ENCODE peak calls at places on chromosomes 13 and 19, in seven cellular contexts. W is H1, C is SK-N-SH, S is HepG2, G is HCT116, L is K562, U is GM12878. E is an unnamed sample.

GRCh38 chr19:1139126-1139525 is 34.9 kb downstream of the SBNO2 start:
- DNase-seq in W (no peak), C (no peak), S (no peak), G (no peak), L (no peak), U (no peak), E (no peak)

GRCh38 chr13:74867460-74867859 is 614.5 kb downstream of the TBC1D4 start:
- DNase-seq in W (no peak), C (no peak), S (no peak), G (no peak), L (no peak), U (no peak), E (no peak)

GRCh38 chr13:45207319-45207718 is 6.5 kb upstream of the KCTD4 start:
- DNase-seq in W (no peak), C (no peak), S (no peak), G (no peak), L (no peak), U (no peak), E (no peak)

GRCh38 chr19:51485960-51486359 is 7.6 kb downstream of the CEACAM18 start:
- DNase-seq in W (no peak), C (no peak), S (no peak), G (no peak), L (no peak), U (no peak), E (no peak)

GRCh38 chr19:42440357-42441046 is 2.2 kb downstream of the CXCL17 start:
- DNase-seq in W (no peak), C (peak; percentile 59), S (peak; percentile 57), G (peak; percentile 42), L (peak; percentile 82), U (no peak), E (peak; percentile 73)

GRCh38 chr19:38737297-38737865 is 6.9 kb downstream of the CAPN12 start:
- DNase-seq in W (no peak), C (no peak), S (no peak), G (no peak), L (no peak), U (no peak), E (no peak)

GRCh38 chr13:25927966-25928365 is 123.8 kb downstream of the SHISA2 start:
- DNase-seq in W (no peak), C (no peak), S (no peak), G (no peak), L (no peak), U (no peak), E (no peak)

GRCh38 chr19:13817615-13818371 is 22.6 kb downstream of the ZSWIM4 start:
- DNase-seq in W (peak; percentile 98), C (no peak), S (no peak), G (no peak), L (peak; percentile 92), U (no peak), E (no peak)

GRCh38 chr13:100976993-100977392 is 302.4 kb upstream of the TMTC4 start:
- DNase-seq in W (no peak), C (no peak), S (no peak), G (no peak), L (no peak), U (no peak), E (no peak)

GRCh38 chr19:19562665-19563347 is 24.7 kb downstream of the CILP2 start:
- DNase-seq in W (no peak), C (no peak), S (no peak), G (no peak), L (no peak), U (no peak), E (no peak)

GRCh38 chr13:52780092-52780491 is 40.5 kb upstream of the CNMD start:
- DNase-seq in W (no peak), C (no peak), S (no peak), G (no peak), L (no peak), U (no peak), E (no peak)

GRCh38 chr19:18340237-18340989 is at the start of gene PGPEP1:
- DNase-seq in W (no peak), C (peak; percentile 96), S (no peak), G (no peak), L (peak; percentile 96), U (no peak), E (peak; percentile 68)

GRCh38 chr19:38841787-38842438 is 7.9 kb downstream of the HNRNPL start:
- DNase-seq in W (no peak), C (no peak), S (no peak), G (no peak), L (no peak), U (no peak), E (no peak)

GRCh38 chr19:294819-295686 is 3.9 kb upstream of the PLPP2 start:
- DNase-seq in W (no peak), C (peak; percentile 65), S (no peak), G (no peak), L (peak; percentile 79), U (no peak), E (peak; percentile 28)

GRCh38 chr13:53260594-53260993 is 232.0 kb downstream of the OLFM4 start:
- DNase-seq in W (no peak), C (no peak), S (no peak), G (no peak), L (no peak), U (no peak), E (no peak)

GRCh38 chr19:18153555-18154134 is 682 bp downstream of the PIK3R2 start:
- DNase-seq in W (no peak), C (peak; percentile 59), S (no peak), G (no peak), L (peak; percentile 69), U (no peak), E (no peak)

GRCh38 chr13:78978381-78978998 is 319.5 kb upstream of the OBI1 start:
- DNase-seq in W (no peak), C (peak; percentile 34), S (peak; percentile 50), G (peak; percentile 48), L (peak; percentile 24), U (peak; percentile 24), E (peak; percentile 21)

GRCh38 chr19:23957660-23958281 is 43.1 kb downstream of the ZNF726 start:
- DNase-seq in W (no peak), C (no peak), S (no peak), G (peak; percentile 7), L (no peak), U (no peak), E (no peak)

GRCh38 chr13:36174923-36175322 is 39.4 kb downstream of the SOHLH2 start:
- DNase-seq in W (no peak), C (no peak), S (no peak), G (no peak), L (no peak), U (no peak), E (no peak)

GRCh38 chr19:31513841-31514240 is 164.6 kb upstream of the TSHZ3 start:
- DNase-seq in W (no peak), C (no peak), S (no peak), G (no peak), L (no peak), U (no peak), E (no peak)

GRCh38 chr13:101473458-101473857 is 21.0 kb downstream of the ITGBL1 start:
- DNase-seq in W (no peak), C (no peak), S (no peak), G (no peak), L (no peak), U (no peak), E (no peak)

GRCh38 chr19:15443325-15443724 is 6.4 kb downstream of the WIZ start:
- DNase-seq in W (no peak), C (no peak), S (no peak), G (no peak), L (no peak), U (no peak), E (no peak)

GRCh38 chr19:17721821-17722220 is 2.5 kb downstream of the MAP1S start:
- DNase-seq in W (no peak), C (no peak), S (no peak), G (no peak), L (no peak), U (no peak), E (no peak)

GRCh38 chr19:31350033-31350692 is 927 bp upstream of the TSHZ3 start:
- DNase-seq in W (no peak), C (peak; percentile 81), S (no peak), G (no peak), L (peak; percentile 51), U (no peak), E (no peak)

GRCh38 chr13:111549464-111549863 is 229.0 kb downstream of the TEX29 start:
- DNase-seq in W (no peak), C (no peak), S (no peak), G (no peak), L (no peak), U (no peak), E (no peak)

GRCh38 chr13:97189943-97190342 is 32.2 kb upstream of the MBNL2 start:
- DNase-seq in W (no peak), C (no peak), S (no peak), G (no peak), L (no peak), U (no peak), E (no peak)
- TF ChIP-seq JUND in W (no peak), C (no peak), S (no peak), G (no peak), L (no peak), U (no peak), E (no peak)

GRCh38 chr13:109191422-109191821 is 562.0 kb downstream of the MYO16 start:
- DNase-seq in W (no peak), C (no peak), S (no peak), G (no peak), L (no peak), U (no peak), E (no peak)
- TF ChIP-seq JUND in W (no peak), C (no peak), S (no peak), G (no peak), L (no peak), U (no peak), E (no peak)

GRCh38 chr13:28717170-28717569 is 1.6 kb downstream of the SLC46A3 start:
- DNase-seq in W (no peak), C (no peak), S (no peak), G (no peak), L (no peak), U (no peak), E (no peak)

GRCh38 chr13:28718538-28719226 is at the start of gene SLC46A3:
- DNase-seq in W (peak; percentile 80), C (peak; percentile 98), S (no peak), G (peak; percentile 92), L (peak; percentile 90), U (peak; percentile 88), E (peak; percentile 84)

GRCh38 chr13:28719656-28720055 is 886 bp upstream of the SLC46A3 start:
- DNase-seq in W (no peak), C (no peak), S (no peak), G (no peak), L (no peak), U (no peak), E (no peak)

GRCh38 chr13:28719227-28719562 is 425 bp upstream of the SLC46A3 start:
- DNase-seq in W (no peak), C (no peak), S (no peak), G (no peak), L (no peak), U (no peak), E (no peak)

DNA sequence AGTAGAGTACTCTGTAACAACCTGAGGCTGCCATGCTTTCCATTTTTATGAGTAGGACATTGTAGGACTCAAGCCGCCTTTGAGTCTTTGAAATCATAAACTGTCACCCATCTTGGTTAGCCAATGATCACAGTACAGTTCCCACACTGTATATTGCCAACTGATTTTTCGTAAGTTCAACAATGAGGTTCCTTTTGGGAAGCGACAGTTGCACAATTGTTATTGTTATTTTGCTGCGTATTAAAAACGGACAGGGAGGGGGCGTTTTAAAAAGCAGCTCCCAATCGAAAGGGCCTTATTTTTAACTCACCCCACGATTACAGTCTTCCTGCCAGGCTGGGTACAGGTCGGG is 608 bp downstream of the SLC46A3 start:
- DNase-seq in W (no peak), C (no peak), S (no peak), G (no peak), L (no peak), U (no peak), E (no peak)
- TF ChIP-seq JUND in W (no peak), C (no peak), S (no peak), G (no peak), L (no peak), U (no peak), E (no peak)

GRCh38 chr13:73810647-73811046 is 323.6 kb downstream of the KLF12 start:
- DNase-seq in W (no peak), C (no peak), S (no peak), G (no peak), L (no peak), U (no peak), E (no peak)
- TF ChIP-seq JUND in W (no peak), C (no peak), S (no peak), G (no peak), L (no peak), U (no peak), E (no peak)

E was measured in T47D.